ENCODE peak calls at places on chromosomes 6 and 20, in ten cellular contexts. One of them, this sample, is unnamed.

GRCh38 chr6:68087399-68088133 is 547.5 kb upstream of the ADGRB3 start:
- DNase-seq in Panc1: no peak
- DNase-seq in K562: no peak
- DNase-seq in SK-N-SH: no peak
- DNase-seq in upper lobe of left lung: no peak
- DNase-seq in spleen: no peak
- DNase-seq in stomach: no peak
- DNase-seq in HepG2: no peak
- DNase-seq in H1: no peak
- DNase-seq in prostate gland: no peak
- DNase-seq in this sample: no peak

GRCh38 chr6:39508513-39508912 is 186.0 kb upstream of the KCNK16 start:
- DNase-seq in spleen: no peak
- DNase-seq in upper lobe of left lung: no peak
- DNase-seq in Panc1: no peak
- DNase-seq in K562: no peak
- DNase-seq in SK-N-SH: no peak
- DNase-seq in prostate gland: no peak
- DNase-seq in stomach: no peak
- DNase-seq in HepG2: no peak
- DNase-seq in H1: no peak
- DNase-seq in this sample: no peak

GRCh38 chr6:49333345-49334120 is 129.5 kb downstream of the MMUT start:
- DNase-seq in K562: no peak
- DNase-seq in SK-N-SH: no peak
- DNase-seq in prostate gland: no peak
- DNase-seq in upper lobe of left lung: no peak
- DNase-seq in stomach: no peak
- DNase-seq in HepG2: no peak
- DNase-seq in Panc1: no peak
- DNase-seq in spleen: no peak
- DNase-seq in H1: no peak
- DNase-seq in this sample: no peak

GRCh38 chr20:24765316-24766142 is 183.5 kb upstream of the CST7 start:
- DNase-seq in SK-N-SH: no peak
- DNase-seq in HepG2: no peak
- DNase-seq in spleen: peak; percentile 59
- DNase-seq in prostate gland: no peak
- DNase-seq in stomach: peak; percentile 14
- DNase-seq in Panc1: no peak
- DNase-seq in H1: no peak
- DNase-seq in K562: no peak
- DNase-seq in upper lobe of left lung: peak; percentile 14
- DNase-seq in this sample: no peak

GRCh38 chr20:62258499-62259293 is 20.4 kb downstream of the OSBPL2 start:
- DNase-seq in H1: no peak
- DNase-seq in SK-N-SH: no peak
- DNase-seq in upper lobe of left lung: no peak
- DNase-seq in prostate gland: no peak
- DNase-seq in HepG2: no peak
- DNase-seq in K562: no peak
- DNase-seq in Panc1: no peak
- DNase-seq in stomach: no peak
- DNase-seq in spleen: no peak
- DNase-seq in this sample: no peak

GRCh38 chr6:170429457-170429856 is 122.9 kb downstream of the FAM120B start:
- DNase-seq in upper lobe of left lung: no peak
- DNase-seq in SK-N-SH: no peak
- DNase-seq in prostate gland: no peak
- DNase-seq in K562: peak; percentile 44
- DNase-seq in H1: no peak
- DNase-seq in Panc1: no peak
- DNase-seq in HepG2: peak; percentile 24
- DNase-seq in spleen: no peak
- DNase-seq in stomach: no peak
- DNase-seq in this sample: no peak

GRCh38 chr20:38732981-38733380 is 8.7 kb downstream of the SLC32A1 start:
- DNase-seq in Panc1: no peak
- DNase-seq in SK-N-SH: no peak
- DNase-seq in upper lobe of left lung: no peak
- DNase-seq in HepG2: no peak
- DNase-seq in K562: no peak
- DNase-seq in H1: no peak
- DNase-seq in stomach: no peak
- DNase-seq in prostate gland: no peak
- DNase-seq in spleen: no peak
- DNase-seq in this sample: no peak

GRCh38 chr6:121522265-121522664 is 86.8 kb downstream of the GJA1 start:
- DNase-seq in H1: no peak
- DNase-seq in prostate gland: peak; percentile 28
- DNase-seq in HepG2: no peak
- DNase-seq in Panc1: peak; percentile 82
- DNase-seq in spleen: no peak
- DNase-seq in upper lobe of left lung: peak; percentile 22
- DNase-seq in SK-N-SH: no peak
- DNase-seq in stomach: no peak
- DNase-seq in K562: no peak
- DNase-seq in this sample: no peak

GRCh38 chr6:42369568-42369967 is 82.2 kb downstream of the TRERF1 start:
- DNase-seq in H1: no peak
- DNase-seq in Panc1: no peak
- DNase-seq in prostate gland: no peak
- DNase-seq in SK-N-SH: no peak
- DNase-seq in K562: peak; percentile 61
- DNase-seq in upper lobe of left lung: no peak
- DNase-seq in spleen: no peak
- DNase-seq in HepG2: no peak
- DNase-seq in stomach: peak; percentile 59
- DNase-seq in this sample: no peak

GRCh38 chr20:2224246-2224645 is 71.6 kb upstream of the TGM3 start:
- DNase-seq in H1: no peak
- DNase-seq in prostate gland: no peak
- DNase-seq in HepG2: no peak
- DNase-seq in stomach: no peak
- DNase-seq in upper lobe of left lung: no peak
- DNase-seq in spleen: no peak
- DNase-seq in SK-N-SH: no peak
- DNase-seq in K562: no peak
- DNase-seq in Panc1: no peak
- DNase-seq in this sample: no peak

GRCh38 chr6:26613201-26613600 is 16.4 kb downstream of the ABT1 start:
- DNase-seq in H1: no peak
- DNase-seq in K562: no peak
- DNase-seq in SK-N-SH: no peak
- DNase-seq in spleen: no peak
- DNase-seq in HepG2: no peak
- DNase-seq in prostate gland: no peak
- DNase-seq in upper lobe of left lung: no peak
- DNase-seq in Panc1: no peak
- DNase-seq in stomach: no peak
- DNase-seq in this sample: no peak

GRCh38 chr20:61969806-61970205 is 95.9 kb downstream of the TAF4 start:
- DNase-seq in stomach: no peak
- DNase-seq in spleen: peak; percentile 27
- DNase-seq in SK-N-SH: no peak
- DNase-seq in Panc1: no peak
- DNase-seq in K562: no peak
- DNase-seq in HepG2: no peak
- DNase-seq in prostate gland: no peak
- DNase-seq in upper lobe of left lung: no peak
- DNase-seq in H1: no peak
- DNase-seq in this sample: no peak

GRCh38 chr6:54282186-54282585 is 26.1 kb upstream of the TINAG start:
- DNase-seq in upper lobe of left lung: no peak
- DNase-seq in Panc1: no peak
- DNase-seq in H1: no peak
- DNase-seq in stomach: no peak
- DNase-seq in prostate gland: no peak
- DNase-seq in SK-N-SH: no peak
- DNase-seq in spleen: no peak
- DNase-seq in K562: no peak
- DNase-seq in HepG2: no peak
- DNase-seq in this sample: no peak

DNA sequence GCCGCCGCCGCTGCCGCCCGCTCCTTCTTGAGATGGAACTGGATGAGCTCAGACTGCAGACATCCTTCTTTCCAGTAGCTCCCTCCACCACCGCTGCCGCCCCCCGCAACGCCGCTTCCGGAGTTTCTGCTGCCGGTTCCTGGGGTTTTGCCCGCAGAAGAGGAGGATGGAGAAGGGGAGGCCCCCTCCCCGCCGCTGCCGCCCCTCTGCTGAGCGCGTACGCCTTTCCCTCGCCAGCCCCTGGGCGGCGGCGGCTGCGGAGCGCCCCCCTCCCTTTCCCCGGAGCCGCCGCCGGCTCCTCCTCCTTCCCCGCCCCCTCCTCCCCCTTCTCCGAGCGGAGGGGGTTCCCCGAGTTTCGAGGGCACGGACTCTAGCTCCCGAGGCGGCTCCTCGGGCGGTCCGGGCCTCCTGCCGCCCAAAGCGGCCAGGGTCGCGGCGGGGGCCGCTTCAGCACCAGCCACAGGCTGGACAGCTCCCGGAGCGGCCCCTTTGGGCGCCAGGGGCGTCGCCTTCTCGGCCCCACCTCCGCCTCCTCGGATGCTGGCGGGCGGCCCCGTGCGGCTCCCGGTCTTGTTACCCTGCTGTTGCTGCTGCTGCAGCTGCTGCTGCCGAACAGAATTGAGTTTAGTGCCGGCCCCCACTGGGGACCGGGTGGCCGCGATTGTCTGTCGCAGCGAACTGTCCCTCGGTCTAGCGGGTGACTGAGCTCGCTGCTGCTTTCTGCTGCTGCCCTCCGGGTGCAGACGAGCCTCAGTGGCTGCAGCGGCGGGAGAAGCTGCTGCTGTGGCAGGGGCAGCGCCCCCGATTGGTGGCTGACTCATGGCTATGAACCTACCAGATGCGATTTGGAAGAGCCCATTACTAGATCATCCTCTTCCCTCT is 3.1 kb downstream of the MTCL3 start:
- DNase-seq in upper lobe of left lung: peak; percentile 38
- DNase-seq in SK-N-SH: peak; percentile 92
- DNase-seq in spleen: peak; percentile 91
- DNase-seq in H1: peak; percentile 34
- DNase-seq in K562: peak; percentile 76
- DNase-seq in HepG2: no peak
- DNase-seq in Panc1: no peak
- DNase-seq in prostate gland: peak; percentile 36
- DNase-seq in stomach: peak; percentile 47
- DNase-seq in this sample: peak; percentile 75
- TF ChIP-seq POLR2AphosphoS5 in upper lobe of left lung: no peak
- TF ChIP-seq POLR2AphosphoS5 in SK-N-SH: peak; percentile 22
- TF ChIP-seq POLR2AphosphoS5 in spleen: no peak
- TF ChIP-seq POLR2AphosphoS5 in H1: peak; percentile 64
- TF ChIP-seq POLR2AphosphoS5 in K562: no peak
- TF ChIP-seq POLR2AphosphoS5 in HepG2: no peak
- TF ChIP-seq POLR2AphosphoS5 in Panc1: no peak
- TF ChIP-seq POLR2AphosphoS5 in prostate gland: no peak
- TF ChIP-seq POLR2AphosphoS5 in stomach: no peak
- TF ChIP-seq POLR2AphosphoS5 in this sample: no peak

DNA sequence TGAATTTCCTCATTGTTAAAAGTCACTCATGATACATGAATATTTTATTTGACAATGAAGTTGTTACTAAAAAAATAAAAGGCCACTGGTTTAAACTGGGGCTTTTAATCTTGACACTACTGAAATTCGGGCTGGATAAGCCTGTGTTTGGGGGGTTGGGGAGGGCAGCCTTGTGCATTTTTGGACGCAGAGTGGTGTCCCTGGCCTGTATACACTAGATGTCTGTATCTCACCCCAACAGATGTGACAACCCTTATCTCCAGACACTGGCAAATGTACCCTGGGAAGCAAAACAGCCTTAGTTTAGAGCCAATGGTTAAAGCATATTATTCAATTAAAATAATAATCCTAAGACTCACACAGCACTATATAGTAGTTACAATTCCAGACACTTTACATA is 24.8 kb downstream of the MAN1A1 start:
- DNase-seq in K562: peak; percentile 64
- DNase-seq in H1: no peak
- DNase-seq in Panc1: no peak
- DNase-seq in HepG2: no peak
- DNase-seq in SK-N-SH: peak; percentile 50
- DNase-seq in stomach: no peak
- DNase-seq in prostate gland: no peak
- DNase-seq in upper lobe of left lung: no peak
- DNase-seq in spleen: no peak
- DNase-seq in this sample: no peak
- TF ChIP-seq POLR2AphosphoS5 in K562: peak; percentile 96
- TF ChIP-seq POLR2AphosphoS5 in H1: no peak
- TF ChIP-seq POLR2AphosphoS5 in Panc1: no peak
- TF ChIP-seq POLR2AphosphoS5 in HepG2: no peak
- TF ChIP-seq POLR2AphosphoS5 in SK-N-SH: no peak
- TF ChIP-seq POLR2AphosphoS5 in stomach: no peak
- TF ChIP-seq POLR2AphosphoS5 in prostate gland: no peak
- TF ChIP-seq POLR2AphosphoS5 in upper lobe of left lung: no peak
- TF ChIP-seq POLR2AphosphoS5 in spleen: no peak
- TF ChIP-seq POLR2AphosphoS5 in this sample: no peak

DNA sequence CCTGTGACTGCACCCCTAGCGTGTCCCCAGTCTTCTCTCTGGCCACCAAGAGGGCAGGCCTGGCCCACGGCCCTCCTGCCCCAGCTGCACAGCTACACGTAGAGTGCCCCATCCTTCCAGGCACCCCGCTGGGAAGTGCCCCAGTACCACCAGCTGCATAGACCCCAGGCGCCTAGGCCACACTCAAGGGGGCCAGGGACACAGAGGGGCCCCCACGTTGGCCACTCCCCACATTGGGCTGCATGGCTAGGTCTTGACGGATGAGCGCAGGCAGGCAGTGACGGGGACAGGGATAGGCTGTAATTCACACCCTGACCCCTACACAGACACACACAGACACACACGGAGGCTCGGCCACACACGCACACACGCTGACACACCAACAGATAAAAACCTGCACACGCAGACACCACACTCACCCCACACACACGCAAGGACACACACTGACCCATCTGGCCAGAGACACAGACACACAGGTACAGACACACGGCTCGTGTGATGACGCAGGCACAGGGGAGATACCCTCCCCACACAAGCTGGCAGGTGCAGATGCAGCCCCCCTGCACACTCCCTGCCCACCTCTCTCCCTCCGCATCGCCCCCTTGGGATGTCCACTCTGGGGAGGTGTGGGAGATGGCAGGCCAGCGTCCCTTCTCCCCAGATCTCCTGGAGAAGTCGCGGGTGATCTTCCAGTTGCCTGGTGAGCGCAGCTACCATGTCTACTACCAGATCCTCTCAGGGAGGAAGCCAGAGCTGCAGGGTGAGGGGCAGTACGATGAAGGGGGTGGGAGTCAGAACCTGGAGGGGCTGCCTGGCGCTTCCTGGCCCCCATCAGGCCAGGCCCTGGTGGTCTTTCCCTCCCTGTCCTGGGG is 30.0 kb downstream of the MYH7B start:
- DNase-seq in Panc1: no peak
- DNase-seq in stomach: no peak
- DNase-seq in K562: no peak
- DNase-seq in spleen: no peak
- DNase-seq in H1: no peak
- DNase-seq in HepG2: no peak
- DNase-seq in prostate gland: no peak
- DNase-seq in upper lobe of left lung: no peak
- DNase-seq in SK-N-SH: no peak
- DNase-seq in this sample: no peak
- TF ChIP-seq POLR2AphosphoS5 in Panc1: no peak
- TF ChIP-seq POLR2AphosphoS5 in stomach: no peak
- TF ChIP-seq POLR2AphosphoS5 in K562: no peak
- TF ChIP-seq POLR2AphosphoS5 in spleen: no peak
- TF ChIP-seq POLR2AphosphoS5 in H1: no peak
- TF ChIP-seq POLR2AphosphoS5 in HepG2: no peak
- TF ChIP-seq POLR2AphosphoS5 in prostate gland: no peak
- TF ChIP-seq POLR2AphosphoS5 in upper lobe of left lung: no peak
- TF ChIP-seq POLR2AphosphoS5 in SK-N-SH: no peak
- TF ChIP-seq POLR2AphosphoS5 in this sample: no peak

GRCh38 chr6:52419809-52420667 is at the start of gene EFHC1:
- DNase-seq in prostate gland: peak; percentile 98
- DNase-seq in spleen: peak; percentile 99
- DNase-seq in upper lobe of left lung: peak; percentile 99
- DNase-seq in HepG2: peak; percentile 98
- DNase-seq in H1: peak; percentile 96
- DNase-seq in SK-N-SH: peak; percentile 94
- DNase-seq in Panc1: peak; percentile 89
- DNase-seq in stomach: peak; percentile 99
- DNase-seq in K562: peak; percentile 99
- DNase-seq in this sample: peak; percentile 69
- TF ChIP-seq POLR2AphosphoS5 in prostate gland: peak; percentile 98
- TF ChIP-seq POLR2AphosphoS5 in spleen: peak; percentile 94
- TF ChIP-seq POLR2AphosphoS5 in upper lobe of left lung: peak; percentile 83
- TF ChIP-seq POLR2AphosphoS5 in HepG2: peak; percentile 98
- TF ChIP-seq POLR2AphosphoS5 in H1: peak; percentile 90
- TF ChIP-seq POLR2AphosphoS5 in SK-N-SH: peak; percentile 97
- TF ChIP-seq POLR2AphosphoS5 in Panc1: peak; percentile 98
- TF ChIP-seq POLR2AphosphoS5 in stomach: peak; percentile 65
- TF ChIP-seq POLR2AphosphoS5 in K562: peak; percentile 91
- TF ChIP-seq POLR2AphosphoS5 in this sample: peak; percentile 73

This sample was measured in GM12891.